ENCODE peak calls at places on chromosomes 6 and 20, in five cellular contexts. Y is RPMI8226, E is H54, F is RWPE1, C is lower leg skin. P is an unnamed sample.

GRCh38 chr6:145028144-145028818 is 707.0 kb downstream of the EPM2A start:
- DNase-seq in Y (peak), E (no peak), F (peak), C (no peak), P (no peak)

GRCh38 chr6:38713812-38714211 is 1.3 kb upstream of the DNAH8 start:
- DNase-seq in Y (peak), E (no peak), F (no peak), C (no peak), P (no peak)

GRCh38 chr6:109441069-109441816 is 719 bp downstream of the SMPD2 start:
- DNase-seq in Y (peak), E (no peak), F (peak), C (no peak), P (no peak)

GRCh38 chr6:53811082-53811481 is 16.3 kb downstream of the LRRC1 start:
- DNase-seq in Y (peak), E (no peak), F (no peak), C (no peak), P (no peak)

GRCh38 chr6:7107578-7108195 is at the start of gene RREB1:
- DNase-seq in Y (peak), E (peak), F (peak), C (peak), P (peak)

GRCh38 chr6:7197752-7198151 is 90.0 kb downstream of the RREB1 start:
- DNase-seq in Y (no peak), E (no peak), F (no peak), C (no peak), P (no peak)

GRCh38 chr20:24379116-24379927 is 90.1 kb upstream of the SYNDIG1 start:
- DNase-seq in Y (no peak), E (no peak), F (peak), C (no peak), P (no peak)

GRCh38 chr6:135236732-135237131 is 55.6 kb downstream of the MYB start:
- DNase-seq in Y (no peak), E (no peak), F (no peak), C (no peak), P (no peak)

P was measured in tibial nerve.